ENCODE peak calls at places on chromosomes 6 and 20, in four cellular contexts. One of them, this sample, is unnamed.

GRCh38 chr6:12890171-12890790 is 173.7 kb downstream of the PHACTR1 start:
- DNase-seq in B cell: no peak
- DNase-seq in colonic mucosa: peak
- DNase-seq in epithelial cell of esophagus: peak
- DNase-seq in this sample: no peak

GRCh38 chr6:53484409-53485280 is 60.3 kb downstream of the GCLC start:
- DNase-seq in B cell: no peak
- DNase-seq in colonic mucosa: peak
- DNase-seq in epithelial cell of esophagus: peak
- DNase-seq in this sample: peak

GRCh38 chr20:20743511-20744169 is 31.2 kb upstream of the RALGAPA2 start:
- DNase-seq in B cell: no peak
- DNase-seq in colonic mucosa: peak
- DNase-seq in epithelial cell of esophagus: no peak
- DNase-seq in this sample: no peak

GRCh38 chr20:1907586-1907985 is 12.4 kb downstream of the SIRPA start:
- DNase-seq in B cell: no peak
- DNase-seq in colonic mucosa: no peak
- DNase-seq in epithelial cell of esophagus: no peak
- DNase-seq in this sample: no peak

GRCh38 chr20:11585752-11586352 is 331.8 kb upstream of the BTBD3 start:
- DNase-seq in B cell: no peak
- DNase-seq in colonic mucosa: no peak
- DNase-seq in epithelial cell of esophagus: peak
- DNase-seq in this sample: no peak

GRCh38 chr6:71404145-71404966 is 115.7 kb downstream of the OGFRL1 start:
- DNase-seq in B cell: no peak
- DNase-seq in colonic mucosa: no peak
- DNase-seq in epithelial cell of esophagus: peak
- DNase-seq in this sample: no peak

GRCh38 chr6:125794342-125795137 is 3.8 kb downstream of the NCOA7 start:
- DNase-seq in B cell: no peak
- DNase-seq in colonic mucosa: no peak
- DNase-seq in epithelial cell of esophagus: peak
- DNase-seq in this sample: no peak

GRCh38 chr20:56088381-56088780 is 83.1 kb upstream of the CBLN4 start:
- DNase-seq in B cell: no peak
- DNase-seq in colonic mucosa: no peak
- DNase-seq in epithelial cell of esophagus: no peak
- DNase-seq in this sample: no peak

GRCh38 chr6:105898286-105898685 is 187.8 kb upstream of the PRDM1 start:
- DNase-seq in B cell: no peak
- DNase-seq in colonic mucosa: no peak
- DNase-seq in epithelial cell of esophagus: peak
- DNase-seq in this sample: no peak

GRCh38 chr6:125780540-125781306 is 10.0 kb upstream of the NCOA7 start:
- DNase-seq in B cell: peak
- DNase-seq in colonic mucosa: peak
- DNase-seq in epithelial cell of esophagus: peak
- DNase-seq in this sample: peak

GRCh38 chr6:165941249-165941648 is 226.4 kb downstream of the TBXT start:
- DNase-seq in B cell: no peak
- DNase-seq in colonic mucosa: no peak
- DNase-seq in epithelial cell of esophagus: no peak
- DNase-seq in this sample: no peak

GRCh38 chr20:51678041-51678697 is 90.0 kb downstream of the ATP9A start:
- DNase-seq in B cell: no peak
- DNase-seq in colonic mucosa: no peak
- DNase-seq in epithelial cell of esophagus: no peak
- DNase-seq in this sample: no peak

GRCh38 chr6:142844065-142844755 is 100.8 kb downstream of the HIVEP2 start:
- DNase-seq in B cell: no peak
- DNase-seq in colonic mucosa: no peak
- DNase-seq in epithelial cell of esophagus: no peak
- DNase-seq in this sample: no peak

GRCh38 chr6:126607281-126607680 is 267.4 kb downstream of the CENPW start:
- DNase-seq in B cell: no peak
- DNase-seq in colonic mucosa: no peak
- DNase-seq in epithelial cell of esophagus: no peak
- DNase-seq in this sample: no peak

GRCh38 chr6:71012871-71013456 is 56.1 kb upstream of the B3GAT2 start:
- DNase-seq in B cell: peak
- DNase-seq in colonic mucosa: no peak
- DNase-seq in epithelial cell of esophagus: peak
- DNase-seq in this sample: peak

GRCh38 chr20:25336561-25337422 is 53.8 kb downstream of the ABHD12 start:
- DNase-seq in B cell: no peak
- DNase-seq in colonic mucosa: no peak
- DNase-seq in epithelial cell of esophagus: peak
- DNase-seq in this sample: peak

GRCh38 chr20:61896058-61896961 is 169.4 kb downstream of the TAF4 start:
- DNase-seq in B cell: peak
- DNase-seq in colonic mucosa: no peak
- DNase-seq in epithelial cell of esophagus: peak
- DNase-seq in this sample: peak

GRCh38 chr6:44512868-44513641 is 125.5 kb downstream of the CDC5L start:
- DNase-seq in B cell: no peak
- DNase-seq in colonic mucosa: no peak
- DNase-seq in epithelial cell of esophagus: peak
- DNase-seq in this sample: no peak

GRCh38 chr6:34852406-34853085 is 35.3 kb downstream of the TAF11 start:
- DNase-seq in B cell: no peak
- DNase-seq in colonic mucosa: no peak
- DNase-seq in epithelial cell of esophagus: no peak
- DNase-seq in this sample: no peak

GRCh38 chr6:11143394-11144371 is 32.2 kb upstream of the ERVFRD-1 start:
- DNase-seq in B cell: no peak
- DNase-seq in colonic mucosa: peak
- DNase-seq in epithelial cell of esophagus: peak
- DNase-seq in this sample: no peak

GRCh38 chr6:32785781-32786533 is 22.6 kb upstream of the HLA-DQB2 start:
- DNase-seq in B cell: peak
- DNase-seq in colonic mucosa: peak
- DNase-seq in epithelial cell of esophagus: peak
- DNase-seq in this sample: peak

GRCh38 chr6:99606670-99607415 is at the start of gene PRDM13:
- DNase-seq in B cell: no peak
- DNase-seq in colonic mucosa: no peak
- DNase-seq in epithelial cell of esophagus: no peak
- DNase-seq in this sample: no peak

GRCh38 chr6:20058912-20059311 is 153.4 kb downstream of the MBOAT1 start:
- DNase-seq in B cell: no peak
- DNase-seq in colonic mucosa: no peak
- DNase-seq in epithelial cell of esophagus: no peak
- DNase-seq in this sample: no peak

GRCh38 chr6:85068221-85068620 is 303.8 kb upstream of the TBX18 start:
- DNase-seq in B cell: no peak
- DNase-seq in colonic mucosa: no peak
- DNase-seq in epithelial cell of esophagus: no peak
- DNase-seq in this sample: no peak

GRCh38 chr6:30686908-30687658 is 638 bp upstream of the PPP1R18 start:
- DNase-seq in B cell: peak
- DNase-seq in colonic mucosa: peak
- DNase-seq in epithelial cell of esophagus: peak
- DNase-seq in this sample: peak

GRCh38 chr6:31128093-31128676 is 7.9 kb upstream of the CDSN start:
- DNase-seq in B cell: peak
- DNase-seq in colonic mucosa: peak
- DNase-seq in epithelial cell of esophagus: peak
- DNase-seq in this sample: peak

GRCh38 chr6:4608361-4609115 is 167.7 kb upstream of the CDYL start:
- DNase-seq in B cell: no peak
- DNase-seq in colonic mucosa: no peak
- DNase-seq in epithelial cell of esophagus: no peak
- DNase-seq in this sample: no peak

GRCh38 chr6:11431455-11431937 is 106.1 kb upstream of the TMEM170B start:
- DNase-seq in B cell: no peak
- DNase-seq in colonic mucosa: no peak
- DNase-seq in epithelial cell of esophagus: no peak
- DNase-seq in this sample: no peak

DNA sequence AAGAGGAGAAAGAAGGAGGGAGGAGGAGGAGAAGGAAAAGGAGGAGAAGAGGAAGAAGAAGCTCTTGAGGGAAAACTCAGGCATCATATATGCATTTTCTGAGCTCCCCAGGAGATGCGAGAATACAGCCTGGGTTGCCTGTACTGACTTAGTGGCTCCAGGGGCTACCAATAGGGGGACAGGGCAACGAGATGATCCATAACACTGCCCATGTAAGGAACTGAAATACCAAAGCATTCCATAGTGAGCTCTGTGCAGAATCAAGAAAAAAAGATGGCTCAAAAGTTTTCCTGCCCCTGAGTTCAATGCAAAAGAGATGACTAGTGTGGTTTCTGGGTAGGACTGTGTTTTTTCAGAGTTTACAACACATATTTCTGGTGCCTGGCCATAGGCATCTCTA is 258.7 kb downstream of the ALDH8A1 start:
- DNase-seq in B cell: no peak
- DNase-seq in colonic mucosa: no peak
- DNase-seq in epithelial cell of esophagus: no peak
- DNase-seq in this sample: no peak
- TF ChIP-seq CTCF in B cell: no peak
- TF ChIP-seq CTCF in colonic mucosa: no peak
- TF ChIP-seq CTCF in epithelial cell of esophagus: no peak
- TF ChIP-seq CTCF in this sample: no peak

DNA sequence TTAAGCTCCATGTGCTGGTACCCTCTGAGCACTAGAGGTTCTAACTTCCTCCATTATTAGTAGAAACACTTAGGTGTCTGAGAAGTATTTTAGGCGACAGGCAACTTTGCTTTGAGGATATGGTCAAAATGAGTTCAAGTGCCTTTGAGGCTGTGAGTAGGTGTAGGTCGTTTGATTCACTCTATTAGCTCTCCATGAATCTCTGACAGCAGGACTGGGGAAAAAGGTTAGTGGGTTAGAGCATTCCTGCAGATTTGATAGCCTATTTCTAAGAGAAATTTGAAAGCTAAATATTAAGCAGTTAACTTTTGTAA is 45.9 kb downstream of the IGF2R start:
- DNase-seq in B cell: no peak
- DNase-seq in colonic mucosa: no peak
- DNase-seq in epithelial cell of esophagus: no peak
- DNase-seq in this sample: no peak
- TF ChIP-seq CTCF in B cell: no peak
- TF ChIP-seq CTCF in colonic mucosa: no peak
- TF ChIP-seq CTCF in epithelial cell of esophagus: no peak
- TF ChIP-seq CTCF in this sample: no peak

DNA sequence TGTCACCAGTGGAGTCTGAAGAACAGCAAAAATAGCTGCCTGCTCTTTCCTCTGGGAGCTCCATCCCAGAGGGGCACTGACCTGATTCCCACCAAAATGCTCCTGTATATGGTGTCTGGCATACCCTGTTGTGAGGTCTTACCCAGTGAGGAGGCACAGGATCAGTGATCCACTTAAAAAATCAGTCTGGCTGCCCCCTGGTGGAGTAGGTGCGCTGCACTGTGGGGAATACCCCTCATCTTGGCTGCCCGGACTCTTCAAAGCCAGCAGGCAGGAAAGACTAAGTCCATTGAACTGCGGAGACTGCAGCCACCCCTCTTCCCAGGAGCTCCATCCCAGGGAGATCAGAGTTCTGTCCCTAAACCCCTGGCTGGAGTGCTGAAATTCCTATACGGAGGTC is 230.9 kb upstream of the HTR1E start:
- DNase-seq in B cell: no peak
- DNase-seq in colonic mucosa: no peak
- DNase-seq in epithelial cell of esophagus: no peak
- DNase-seq in this sample: no peak
- TF ChIP-seq CTCF in B cell: no peak
- TF ChIP-seq CTCF in colonic mucosa: no peak
- TF ChIP-seq CTCF in epithelial cell of esophagus: no peak
- TF ChIP-seq CTCF in this sample: no peak

GRCh38 chr6:112249489-112249888 is 4.9 kb downstream of the LAMA4 start:
- DNase-seq in B cell: no peak
- DNase-seq in colonic mucosa: no peak
- DNase-seq in epithelial cell of esophagus: peak
- DNase-seq in this sample: no peak
- TF ChIP-seq CTCF in B cell: no peak
- TF ChIP-seq CTCF in colonic mucosa: no peak
- TF ChIP-seq CTCF in epithelial cell of esophagus: no peak
- TF ChIP-seq CTCF in this sample: no peak

GRCh38 chr20:21901470-21902275 is 196.2 kb downstream of the PAX1 start:
- DNase-seq in B cell: no peak
- DNase-seq in colonic mucosa: peak
- DNase-seq in epithelial cell of esophagus: no peak
- DNase-seq in this sample: no peak
- TF ChIP-seq CTCF in B cell: no peak
- TF ChIP-seq CTCF in colonic mucosa: no peak
- TF ChIP-seq CTCF in epithelial cell of esophagus: no peak
- TF ChIP-seq CTCF in this sample: no peak

DNA sequence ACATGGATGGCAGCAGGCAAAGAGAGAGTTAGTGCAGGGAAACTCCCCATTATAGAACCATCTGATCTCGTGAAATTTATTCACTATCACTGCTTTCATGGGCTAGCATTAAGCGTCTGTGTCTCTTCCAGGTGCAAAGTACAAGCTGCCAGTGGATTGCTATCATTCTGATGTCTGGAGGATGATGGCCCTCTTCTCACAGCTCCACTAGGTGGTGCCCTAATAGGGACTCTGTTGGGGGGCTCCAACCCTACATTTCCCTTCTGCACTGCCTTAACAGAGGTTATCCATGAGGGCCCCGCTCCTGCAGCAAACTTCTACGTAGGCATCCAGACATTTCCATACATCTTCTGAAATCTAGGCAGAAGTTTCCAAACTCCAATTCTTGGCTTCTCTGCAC is 347.8 kb upstream of the HS3ST5 start:
- DNase-seq in B cell: no peak
- DNase-seq in colonic mucosa: no peak
- DNase-seq in epithelial cell of esophagus: no peak
- DNase-seq in this sample: no peak
- TF ChIP-seq CTCF in B cell: no peak
- TF ChIP-seq CTCF in colonic mucosa: no peak
- TF ChIP-seq CTCF in epithelial cell of esophagus: no peak
- TF ChIP-seq CTCF in this sample: no peak

GRCh38 chr6:3239110-3239830 is 11.8 kb upstream of the TUBB2B start:
- DNase-seq in B cell: no peak
- DNase-seq in colonic mucosa: no peak
- DNase-seq in epithelial cell of esophagus: no peak
- DNase-seq in this sample: no peak
- TF ChIP-seq CTCF in B cell: no peak
- TF ChIP-seq CTCF in colonic mucosa: no peak
- TF ChIP-seq CTCF in epithelial cell of esophagus: peak
- TF ChIP-seq CTCF in this sample: no peak